ENCODE peak calls at places on chromosomes 13 and 19, in eight cellular contexts. H, R, K, N, X, M, E and O are unnamed samples.

GRCh38 chr19:14433454-14434156 is 499 bp downstream of the PKN1 start:
- DNase-seq in H (no peak), R (peak; percentile 41), K (peak; percentile 58), N (no peak), X (no peak), M (peak; percentile 29), E (no peak), O (peak; percentile 30)

GRCh38 chr19:50896591-50897190 is 14.5 kb downstream of the KLK4 start:
- DNase-seq in H (no peak), R (no peak), K (no peak), N (peak; percentile 12), X (no peak), M (no peak), E (peak; percentile 91), O (no peak)

GRCh38 chr19:8526345-8527062 is 12.5 kb upstream of the ZNF414 start:
- DNase-seq in H (peak; percentile 83), R (no peak), K (no peak), N (no peak), X (no peak), M (no peak), E (no peak), O (no peak)

GRCh38 chr19:7605490-7606222 is 10.0 kb downstream of the CAMSAP3 start:
- DNase-seq in H (no peak), R (no peak), K (peak; percentile 50), N (peak; percentile 35), X (no peak), M (no peak), E (no peak), O (no peak)

GRCh38 chr13:99548448-99548847 is 47.2 kb downstream of the TM9SF2 start:
- DNase-seq in H (no peak), R (no peak), K (no peak), N (no peak), X (no peak), M (no peak), E (no peak), O (no peak)

GRCh38 chr13:23570931-23571330 is 719 bp downstream of the TNFRSF19 start:
- DNase-seq in H (no peak), R (no peak), K (no peak), N (no peak), X (no peak), M (no peak), E (no peak), O (no peak)

GRCh38 chr19:10871711-10872550 is 578 bp downstream of the CARM1 start:
- DNase-seq in H (no peak), R (peak; percentile 23), K (peak; percentile 58), N (peak; percentile 38), X (peak; percentile 11), M (peak; percentile 11), E (no peak), O (peak; percentile 20)

GRCh38 chr19:14475251-14476073 is at the start of gene PTGER1:
- DNase-seq in H (no peak), R (no peak), K (peak; percentile 58), N (peak; percentile 43), X (no peak), M (no peak), E (no peak), O (no peak)

GRCh38 chr19:43779820-43780219 is 953 bp downstream of the KCNN4 start:
- DNase-seq in H (no peak), R (no peak), K (peak; percentile 37), N (no peak), X (no peak), M (no peak), E (no peak), O (no peak)

GRCh38 chr19:37778613-37779138 is 710 bp downstream of the ZNF573 start:
- DNase-seq in H (no peak), R (no peak), K (no peak), N (no peak), X (no peak), M (no peak), E (peak; percentile 28), O (no peak)

GRCh38 chr13:113857531-113858195 is 6.2 kb downstream of the GAS6 start:
- DNase-seq in H (no peak), R (no peak), K (no peak), N (no peak), X (no peak), M (no peak), E (no peak), O (no peak)

GRCh38 chr19:23263396-23263795 is 13.2 kb upstream of the ZNF724 start:
- DNase-seq in H (no peak), R (no peak), K (no peak), N (no peak), X (no peak), M (no peak), E (no peak), O (no peak)